ENCODE peak calls at places on chromosomes 1 and 21, in nine cellular contexts. E is Daoy; O is activated CD4-positive, alpha-beta T cell treated with anti-CD3 and anti-CD28 coated beads, Interleukin-2, amount 50 U/mL, for 1 hour; D is T-helper 1 cell; F is activated naive CD4-positive, alpha-beta T cell treated with anti-CD3 and anti-CD28 coated beads, Interleukin-2, amount 50 U/mL, for 16 hours; H is stimulated activated CD8-positive, alpha-beta memory T cell treated with anti-CD3 and anti-CD28 coated beads, Interleukin-7, amount 100 ng/mL, for 1 hour; I is NCI-H748 treated with DMSO at 0.1 percent for 48 hours; Q is pancreas; W is T follicular helper cell. U is an unnamed sample.
A peak's percentile ranks its signal among the peaks of the same experiment; 100 is the strongest.

GRCh38 chr1:71641013-71641412 is 560.2 kb upstream of the ZRANB2 start:
- DNase-seq in E (no peak), O (no peak), D (no peak), F (no peak), H (no peak), I (peak; percentile 40), Q (no peak), W (no peak), U (no peak)

GRCh38 chr21:33162436-33162921 is 67.3 kb upstream of the IFNAR2 start:
- DNase-seq in E (no peak), O (no peak), D (no peak), F (no peak), H (no peak), I (no peak), Q (no peak), W (no peak), U (no peak)

GRCh38 chr21:16040601-16041000 is 310.8 kb downstream of the USP25 start:
- DNase-seq in E (no peak), O (no peak), D (no peak), F (no peak), H (no peak), I (no peak), Q (no peak), W (no peak), U (no peak)

GRCh38 chr1:228902781-228903572 is 167.7 kb downstream of the RHOU start:
- DNase-seq in E (peak; percentile 97), O (no peak), D (no peak), F (no peak), H (no peak), I (peak; percentile 15), Q (peak; percentile 87), W (no peak), U (no peak)

GRCh38 chr1:218642033-218642954 is 297.2 kb downstream of the TGFB2 start:
- DNase-seq in E (no peak), O (no peak), D (no peak), F (no peak), H (no peak), I (no peak), Q (no peak), W (no peak), U (no peak)

GRCh38 chr1:172397221-172397620 is 23.3 kb upstream of the C1orf105 start:
- DNase-seq in E (peak; percentile 67), O (no peak), D (no peak), F (no peak), H (no peak), I (no peak), Q (no peak), W (no peak), U (no peak)

GRCh38 chr1:222243902-222244301 is 304.0 kb downstream of the HHIPL2 start:
- DNase-seq in E (peak; percentile 63), O (no peak), D (no peak), F (no peak), H (no peak), I (no peak), Q (no peak), W (no peak), U (no peak)

GRCh38 chr21:27425574-27425973 is 458.7 kb upstream of the ADAMTS5 start:
- DNase-seq in E (peak; percentile 84), O (no peak), D (no peak), F (no peak), H (no peak), I (no peak), Q (no peak), W (no peak), U (no peak)

GRCh38 chr1:211813590-211813989 is 17.0 kb downstream of the LPGAT1 start:
- DNase-seq in E (no peak), O (no peak), D (no peak), F (no peak), H (no peak), I (no peak), Q (peak; percentile 59), W (no peak), U (no peak)